ENCODE peak calls at places on chromosomes 2 and 18, in eight cellular contexts. One of them, this sample, is unnamed.

GRCh38 chr2:134722728-134723127 is 3.9 kb upstream of the TMEM163 start:
- DNase-seq in NCI-H774: no peak
- DNase-seq in IMR-90: no peak
- DNase-seq in stimulated activated CD8-positive, alpha-beta memory T cell treated with anti-CD3 and anti-CD28 coated beads, Interleukin-7, amount 100 ng/mL, for 24 hours: no peak
- DNase-seq in aorta: no peak
- DNase-seq in Caki2: no peak
- DNase-seq in K562: no peak
- DNase-seq in A172: no peak
- DNase-seq in this sample: no peak

GRCh38 chr2:168033966-168034365 is 213.4 kb downstream of the STK39 start:
- DNase-seq in NCI-H774: no peak
- DNase-seq in A172: no peak
- DNase-seq in Caki2: no peak
- DNase-seq in K562: no peak
- DNase-seq in IMR-90: no peak
- DNase-seq in stimulated activated CD8-positive, alpha-beta memory T cell treated with anti-CD3 and anti-CD28 coated beads, Interleukin-7, amount 100 ng/mL, for 24 hours: no peak
- DNase-seq in aorta: no peak
- DNase-seq in this sample: no peak

GRCh38 chr18:5175378-5175777 is 21.7 kb downstream of the AKAIN1 start:
- DNase-seq in aorta: no peak
- DNase-seq in A172: no peak
- DNase-seq in stimulated activated CD8-positive, alpha-beta memory T cell treated with anti-CD3 and anti-CD28 coated beads, Interleukin-7, amount 100 ng/mL, for 24 hours: no peak
- DNase-seq in Caki2: no peak
- DNase-seq in NCI-H774: no peak
- DNase-seq in IMR-90: no peak
- DNase-seq in K562: no peak
- DNase-seq in this sample: no peak

GRCh38 chr2:235716875-235717496 is 223.1 kb downstream of the AGAP1 start:
- DNase-seq in K562: no peak
- DNase-seq in IMR-90: peak
- DNase-seq in aorta: no peak
- DNase-seq in stimulated activated CD8-positive, alpha-beta memory T cell treated with anti-CD3 and anti-CD28 coated beads, Interleukin-7, amount 100 ng/mL, for 24 hours: no peak
- DNase-seq in Caki2: no peak
- DNase-seq in NCI-H774: peak
- DNase-seq in A172: no peak
- DNase-seq in this sample: no peak

GRCh38 chr2:3670376-3670775 is 12.4 kb downstream of the ALLC start:
- DNase-seq in NCI-H774: no peak
- DNase-seq in aorta: no peak
- DNase-seq in Caki2: no peak
- DNase-seq in stimulated activated CD8-positive, alpha-beta memory T cell treated with anti-CD3 and anti-CD28 coated beads, Interleukin-7, amount 100 ng/mL, for 24 hours: no peak
- DNase-seq in K562: no peak
- DNase-seq in IMR-90: no peak
- DNase-seq in A172: no peak
- DNase-seq in this sample: no peak

GRCh38 chr2:168758970-168759820 is 43.2 kb upstream of the NOSTRIN start:
- DNase-seq in IMR-90: peak
- DNase-seq in A172: peak
- DNase-seq in aorta: no peak
- DNase-seq in Caki2: peak
- DNase-seq in stimulated activated CD8-positive, alpha-beta memory T cell treated with anti-CD3 and anti-CD28 coated beads, Interleukin-7, amount 100 ng/mL, for 24 hours: no peak
- DNase-seq in K562: no peak
- DNase-seq in NCI-H774: no peak
- DNase-seq in this sample: peak

GRCh38 chr2:96325038-96325883 is at the start of gene ITPRIPL1:
- DNase-seq in K562: peak
- DNase-seq in A172: no peak
- DNase-seq in IMR-90: no peak
- DNase-seq in NCI-H774: no peak
- DNase-seq in Caki2: no peak
- DNase-seq in stimulated activated CD8-positive, alpha-beta memory T cell treated with anti-CD3 and anti-CD28 coated beads, Interleukin-7, amount 100 ng/mL, for 24 hours: no peak
- DNase-seq in aorta: peak
- DNase-seq in this sample: peak

GRCh38 chr2:239370876-239371725 is 29.7 kb downstream of the HDAC4 start:
- DNase-seq in A172: no peak
- DNase-seq in stimulated activated CD8-positive, alpha-beta memory T cell treated with anti-CD3 and anti-CD28 coated beads, Interleukin-7, amount 100 ng/mL, for 24 hours: no peak
- DNase-seq in NCI-H774: no peak
- DNase-seq in aorta: peak
- DNase-seq in K562: no peak
- DNase-seq in Caki2: no peak
- DNase-seq in IMR-90: no peak
- DNase-seq in this sample: no peak

GRCh38 chr2:178241852-178242551 is 47.7 kb downstream of the OSBPL6 start:
- DNase-seq in stimulated activated CD8-positive, alpha-beta memory T cell treated with anti-CD3 and anti-CD28 coated beads, Interleukin-7, amount 100 ng/mL, for 24 hours: no peak
- DNase-seq in IMR-90: peak
- DNase-seq in NCI-H774: peak
- DNase-seq in Caki2: peak
- DNase-seq in A172: peak
- DNase-seq in K562: peak
- DNase-seq in aorta: no peak
- DNase-seq in this sample: peak

This sample was measured in SW480.